ENCODE peak calls at places on chromosomes 2 and 18, in nine cellular contexts. T is SHP77 treated with DMSO at 0.1 percent for 48 hours; Z is type B pancreatic cell; U is activated naive CD4-positive, alpha-beta T cell; M is activated T-helper 1 cell treated with anti-CD3 and anti-CD28 coated beads, Interleukin-2, amount 50 U/mL, for 16 hours; V is uterus; L is T-helper 9 cell; G is epithelial cell of esophagus; D is coronary artery. W is an unnamed sample.

GRCh38 chr18:2653467-2653866 is 2.1 kb upstream of the SMCHD1 start:
- DNase-seq in T (no peak), Z (no peak), U (no peak), M (no peak), V (no peak), L (no peak), G (no peak), D (no peak), W (peak)

GRCh38 chr2:234292205-234292954 is 204.5 kb downstream of the ARL4C start:
- DNase-seq in T (no peak), Z (no peak), U (no peak), M (no peak), V (no peak), L (peak), G (no peak), D (no peak), W (peak)

GRCh38 chr2:195984951-195985726 is 83.5 kb downstream of the DNAH7 start:
- DNase-seq in T (no peak), Z (no peak), U (no peak), M (no peak), V (no peak), L (no peak), G (no peak), D (no peak), W (no peak)

GRCh38 chr2:151808258-151809072 is 19.8 kb downstream of the ARL5A start:
- DNase-seq in T (peak), Z (no peak), U (no peak), M (no peak), V (no peak), L (no peak), G (peak), D (no peak), W (peak)

GRCh38 chr2:29459445-29460179 is 344.4 kb downstream of the CLIP4 start:
- DNase-seq in T (no peak), Z (no peak), U (no peak), M (no peak), V (no peak), L (no peak), G (peak), D (no peak), W (no peak)

GRCh38 chr2:52536929-52537460 is 1230.6 kb upstream of the CHAC2 start:
- DNase-seq in T (no peak), Z (no peak), U (no peak), M (no peak), V (no peak), L (no peak), G (peak), D (no peak), W (no peak)

GRCh38 chr2:136118819-136119716 is 1.1 kb upstream of the CXCR4 start:
- DNase-seq in T (peak), Z (no peak), U (peak), M (peak), V (peak), L (peak), G (no peak), D (no peak), W (peak)

GRCh38 chr18:35386600-35387366 is 9.6 kb upstream of the ZNF396 start:
- DNase-seq in T (peak), Z (no peak), U (peak), M (peak), V (peak), L (peak), G (peak), D (no peak), W (peak)

GRCh38 chr18:76992226-76993084 is 140.1 kb downstream of the MBP start:
- DNase-seq in T (no peak), Z (peak), U (no peak), M (no peak), V (no peak), L (no peak), G (no peak), D (no peak), W (no peak)

GRCh38 chr2:176911-177310 is 86.9 kb downstream of the SH3YL1 start:
- DNase-seq in T (no peak), Z (no peak), U (no peak), M (no peak), V (no peak), L (no peak), G (peak), D (no peak), W (no peak)

GRCh38 chr2:47558116-47559078 is 155.4 kb downstream of the MSH2 start:
- DNase-seq in T (no peak), Z (no peak), U (no peak), M (no peak), V (no peak), L (no peak), G (no peak), D (peak), W (no peak)

GRCh38 chr2:161152302-161152701 is 7.9 kb upstream of the TANK start:
- DNase-seq in T (no peak), Z (no peak), U (no peak), M (no peak), V (no peak), L (no peak), G (no peak), D (no peak), W (no peak)

GRCh38 chr2:104447831-104448434 is 406.0 kb upstream of the POU3F3 start:
- DNase-seq in T (no peak), Z (no peak), U (no peak), M (no peak), V (no peak), L (no peak), G (no peak), D (no peak), W (peak)

GRCh38 chr2:230305416-230306275 is 21.3 kb upstream of the SP140L start:
- DNase-seq in T (no peak), Z (no peak), U (no peak), M (no peak), V (no peak), L (no peak), G (no peak), D (no peak), W (no peak)

GRCh38 chr18:79851981-79852380 is 54.2 kb downstream of the KCNG2 start:
- DNase-seq in T (no peak), Z (no peak), U (no peak), M (no peak), V (no peak), L (no peak), G (no peak), D (peak), W (no peak)

GRCh38 chr18:10122116-10122515 is 208.3 kb downstream of the VAPA start:
- DNase-seq in T (peak), Z (no peak), U (no peak), M (no peak), V (no peak), L (no peak), G (peak), D (no peak), W (no peak)

GRCh38 chr18:48514786-48515185 is 24.0 kb upstream of the CTIF start:
- DNase-seq in T (peak), Z (no peak), U (no peak), M (no peak), V (no peak), L (no peak), G (no peak), D (no peak), W (no peak)

W was measured in OCI-LY7.